ENCODE peak calls at places on chromosomes 3 and 15, in seven cellular contexts. C, P, S, L, A, I and X are unnamed samples.

GRCh38 chr3:29932662-29933316 is 651.9 kb downstream of the RBMS3 start:
- DNase-seq in P (no peak), I (no peak), L (no peak), C (no peak), A (no peak), S (no peak), X (no peak)

GRCh38 chr3:43879166-43879565 is 188.4 kb downstream of the ABHD5 start:
- DNase-seq in I (no peak), A (no peak), L (peak; percentile 58), C (no peak), P (no peak), S (no peak), X (no peak)

GRCh38 chr15:37132826-37133417 is 32.6 kb upstream of the MEIS2 start:
- DNase-seq in S (no peak), I (no peak), C (no peak), L (no peak), A (no peak), P (no peak), X (no peak)

GRCh38 chr3:66532160-66532587 is 31.4 kb upstream of the LRIG1 start:
- DNase-seq in C (no peak), A (no peak), L (no peak), P (no peak), S (no peak), I (no peak), X (no peak)

GRCh38 chr3:115658032-115658336 is 34.7 kb downstream of the GAP43 start:
- DNase-seq in A (no peak), L (no peak), S (no peak), P (no peak), I (no peak), C (no peak), X (peak; percentile 9)

GRCh38 chr3:51024765-51025681 is 350.3 kb downstream of the DOCK3 start:
- DNase-seq in P (no peak), C (no peak), A (no peak), S (peak; percentile 5), L (no peak), I (no peak), X (no peak)

GRCh38 chr15:68542771-68543544 is 35.8 kb upstream of the CORO2B start:
- DNase-seq in P (no peak), C (no peak), A (no peak), L (no peak), S (no peak), I (peak; percentile 45), X (no peak)

GRCh38 chr3:57783186-57784088 is 27.3 kb downstream of the SLMAP start:
- DNase-seq in P (no peak), S (no peak), C (no peak), I (no peak), L (no peak), A (no peak), X (no peak)

GRCh38 chr3:52154135-52155094 is at the start of gene POC1A:
- DNase-seq in P (peak; percentile 99), A (peak; percentile 99), C (peak; percentile 93), S (peak; percentile 98), I (peak; percentile 96), L (peak; percentile 97), X (peak; percentile 83)

GRCh38 chr3:9340450-9341009 is 22.3 kb upstream of the THUMPD3 start:
- DNase-seq in S (no peak), I (no peak), P (no peak), L (peak; percentile 47), C (no peak), A (no peak), X (no peak)

GRCh38 chr15:64911317-64912186 is at the start of gene ANKDD1A:
- DNase-seq in A (peak; percentile 85), P (peak; percentile 87), S (peak; percentile 33), C (peak; percentile 98), L (peak; percentile 26), I (no peak), X (peak; percentile 90)

GRCh38 chr3:168191856-168192255 is 96.1 kb upstream of the GOLIM4 start:
- DNase-seq in A (no peak), C (no peak), I (no peak), P (no peak), S (no peak), L (no peak), X (no peak)

GRCh38 chr3:146542179-146542578 is 2.2 kb downstream of the PLSCR1 start:
- DNase-seq in C (no peak), P (no peak), I (no peak), S (no peak), L (no peak), A (no peak), X (no peak)

GRCh38 chr3:96813134-96813819 is 1.1 kb upstream of the EPHA6 start:
- DNase-seq in A (peak; percentile 89), P (no peak), C (peak; percentile 82), S (peak; percentile 77), I (peak; percentile 72), L (no peak), X (peak; percentile 61)

GRCh38 chr3:129415378-129415777 is 13.1 kb downstream of the EFCAB12 start:
- DNase-seq in A (no peak), S (no peak), L (no peak), P (no peak), I (no peak), C (no peak), X (no peak)

GRCh38 chr15:38053786-38054185 is 119.3 kb downstream of the TMCO5A start:
- DNase-seq in P (no peak), I (no peak), C (no peak), L (no peak), S (no peak), A (no peak), X (no peak)

GRCh38 chr15:66704019-66704782 is 2.2 kb downstream of the SMAD6 start:
- DNase-seq in P (no peak), L (no peak), C (no peak), I (no peak), S (no peak), A (no peak), X (no peak)

GRCh38 chr3:46110701-46111493 is 83.6 kb upstream of the XCR1 start:
- DNase-seq in S (no peak), A (no peak), C (no peak), P (no peak), L (peak; percentile 61), I (no peak), X (no peak)
- TF ChIP-seq POLR2AphosphoS5 in S (no peak), A (no peak), C (no peak), P (no peak), L (no peak), I (no peak), X (no peak)

DNA sequence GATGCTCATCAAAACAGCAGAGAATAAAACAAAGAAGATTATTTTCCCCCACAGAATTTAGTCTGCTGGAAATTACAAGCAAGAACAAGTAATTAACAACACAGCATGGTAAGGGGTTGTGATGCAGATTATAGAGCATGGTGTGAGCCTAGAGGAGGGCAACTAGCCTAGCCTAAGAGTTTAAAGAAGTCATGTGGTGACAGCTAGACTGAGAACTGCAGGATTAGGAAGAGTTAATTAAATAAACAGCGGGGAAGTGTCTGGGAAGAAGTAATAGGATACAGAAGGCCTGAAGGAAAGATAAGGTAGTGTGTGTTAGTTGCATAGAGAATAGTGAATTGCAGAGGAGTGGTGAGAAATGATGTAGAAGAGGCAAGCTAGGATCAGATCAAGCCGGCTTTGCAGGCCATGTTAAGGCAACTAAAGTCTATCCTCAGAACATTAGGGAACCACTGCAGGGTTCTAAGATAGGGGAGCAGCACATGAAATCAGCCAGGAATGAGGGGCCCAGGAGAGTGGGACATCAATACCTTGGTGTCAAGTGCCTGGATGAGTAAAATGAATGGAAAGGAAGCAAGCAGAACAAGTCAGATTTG is 11.9 kb upstream of the PKM start:
- DNase-seq in A (no peak), L (no peak), I (no peak), S (no peak), C (no peak), P (no peak), X (no peak)
- TF ChIP-seq POLR2AphosphoS5 in A (no peak), L (no peak), I (no peak), S (no peak), C (no peak), P (no peak), X (no peak)

GRCh38 chr3:112302881-112303761 is 9.1 kb upstream of the SLC9C1 start:
- DNase-seq in S (no peak), C (no peak), A (no peak), P (no peak), I (no peak), L (no peak), X (no peak)
- TF ChIP-seq POLR2AphosphoS5 in S (no peak), C (no peak), A (no peak), P (no peak), I (no peak), L (no peak), X (no peak)

GRCh38 chr15:83927704-83928391 is 273.9 kb downstream of the ADAMTSL3 start:
- DNase-seq in P (no peak), I (no peak), S (no peak), C (no peak), L (no peak), A (no peak), X (no peak)

GRCh38 chr15:83928392-83928734 is 274.4 kb downstream of the ADAMTSL3 start:
- DNase-seq in P (no peak), A (no peak), I (no peak), S (no peak), L (no peak), C (no peak), X (no peak)

GRCh38 chr15:83922895-83923294 is 269.0 kb downstream of the ADAMTSL3 start:
- DNase-seq in L (no peak), I (no peak), C (no peak), S (no peak), P (no peak), A (no peak), X (no peak)

GRCh38 chr15:83928878-83929418 is 275.0 kb downstream of the ADAMTSL3 start:
- DNase-seq in C (no peak), S (no peak), A (no peak), I (no peak), P (no peak), L (no peak), X (no peak)

GRCh38 chr15:83926116-83926515 is 272.2 kb downstream of the ADAMTSL3 start:
- DNase-seq in L (no peak), A (no peak), S (no peak), P (no peak), I (no peak), C (no peak), X (no peak)
- TF ChIP-seq POLR2AphosphoS5 in L (no peak), A (no peak), S (no peak), P (no peak), I (no peak), C (no peak), X (no peak)